ENCODE peak calls at places on chromosomes 7 and 10, in nine cellular contexts. S, W, V, E, M, J, B, C and L are unnamed samples.
A peak's percentile ranks its signal among the peaks of the same experiment; 100 is the strongest.

GRCh38 chr10:1847361-1847760 is 110.0 kb upstream of the ADARB2 start:
- DNase-seq in V (no peak), C (no peak), E (no peak), S (no peak), M (no peak), W (no peak), B (no peak), J (no peak), L (no peak)

GRCh38 chr10:103793920-103794883 is 61.2 kb downstream of the SH3PXD2A start:
- DNase-seq in B (peak; percentile 16), E (no peak), V (peak; percentile 86), J (peak; percentile 14), W (no peak), S (no peak), M (no peak), C (no peak), L (no peak)

GRCh38 chr10:96259884-96260511 is 11.4 kb downstream of the BLNK start:
- DNase-seq in M (no peak), E (no peak), J (no peak), C (no peak), W (no peak), S (no peak), B (no peak), V (no peak), L (no peak)

GRCh38 chr7:36937754-36938551 is 213.7 kb upstream of the AOAH start:
- DNase-seq in M (no peak), C (no peak), V (no peak), W (no peak), E (no peak), B (no peak), S (no peak), J (no peak), L (no peak)

GRCh38 chr7:149816267-149816751 is 21.9 kb upstream of the ZNF862 start:
- DNase-seq in J (no peak), E (no peak), V (peak; percentile 30), B (no peak), M (no peak), S (no peak), C (no peak), W (no peak), L (no peak)

GRCh38 chr10:34681933-34682332 is 133.2 kb downstream of the PARD3 start:
- DNase-seq in J (no peak), B (no peak), V (no peak), W (no peak), M (no peak), E (no peak), C (no peak), S (no peak), L (no peak)

GRCh38 chr10:122363722-122364463 is 10.6 kb upstream of the PLEKHA1 start:
- DNase-seq in S (no peak), M (no peak), J (no peak), V (no peak), C (no peak), W (no peak), B (no peak), E (no peak), L (no peak)

GRCh38 chr10:24503627-24504320 is 219.9 kb downstream of the ARHGAP21 start:
- DNase-seq in B (no peak), W (peak; percentile 52), M (peak; percentile 29), C (peak; percentile 76), V (no peak), S (peak; percentile 22), J (peak; percentile 54), E (no peak), L (peak; percentile 55)

GRCh38 chr10:115829501-115830215 is 443.3 kb downstream of the GFRA1 start:
- DNase-seq in J (no peak), W (no peak), V (no peak), M (no peak), E (no peak), B (no peak), C (no peak), S (no peak), L (peak; percentile 47)

GRCh38 chr10:71459513-71459912 is 62.8 kb downstream of the CDH23 start:
- DNase-seq in M (no peak), B (no peak), S (no peak), J (no peak), W (no peak), C (no peak), V (no peak), E (no peak), L (no peak)

GRCh38 chr7:122182081-122182480 is 38.0 kb upstream of the AASS start:
- DNase-seq in B (no peak), J (no peak), M (no peak), S (no peak), C (no peak), V (no peak), E (no peak), W (no peak), L (no peak)

DNA sequence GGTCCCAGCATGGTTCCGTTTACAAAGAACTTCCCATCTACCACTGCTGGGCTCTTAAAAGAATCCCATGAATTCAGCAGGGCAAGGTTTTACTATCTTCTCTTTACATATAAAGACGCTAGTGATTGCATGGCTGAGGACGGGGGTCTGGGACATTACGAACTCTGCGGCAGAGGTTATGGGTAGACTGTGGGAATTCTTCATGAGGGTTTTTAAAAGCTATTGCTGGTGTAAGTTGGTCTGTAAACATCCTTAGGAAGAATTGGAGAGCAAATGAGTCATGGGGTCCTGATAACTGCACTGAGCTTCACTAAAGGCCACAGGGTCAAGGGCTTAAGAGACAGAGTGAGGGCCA is 53.1 kb upstream of the TMEM72 start:
- DNase-seq in S (no peak), B (no peak), J (no peak), C (no peak), W (no peak), E (peak; percentile 39), V (no peak), M (no peak), L (no peak)
- TF ChIP-seq CTCF in S (peak; percentile 14), B (peak; percentile 7), J (no peak), C (no peak), W (no peak), E (peak; percentile 45), V (no peak), M (no peak), L (no peak)

GRCh38 chr7:151271699-151272355 is 23.3 kb upstream of the SMARCD3 start:
- DNase-seq in B (no peak), J (no peak), V (no peak), M (no peak), W (no peak), E (no peak), S (no peak), C (no peak), L (peak; percentile 86)

GRCh38 chr7:151274376-151274760 is 25.9 kb upstream of the SMARCD3 start:
- DNase-seq in B (no peak), V (no peak), E (no peak), J (no peak), C (no peak), W (no peak), S (no peak), M (no peak), L (no peak)

GRCh38 chr7:151273646-151274375 is 25.3 kb upstream of the SMARCD3 start:
- DNase-seq in E (no peak), M (no peak), S (no peak), B (no peak), W (no peak), J (no peak), V (no peak), C (no peak), L (no peak)

GRCh38 chr7:151272877-151273276 is 24.4 kb upstream of the SMARCD3 start:
- DNase-seq in W (no peak), M (no peak), C (no peak), J (no peak), V (no peak), S (no peak), E (no peak), B (no peak), L (no peak)

GRCh38 chr7:151272410-151272809 is 23.9 kb upstream of the SMARCD3 start:
- DNase-seq in C (no peak), J (no peak), S (no peak), V (no peak), B (no peak), M (no peak), W (no peak), E (no peak), L (peak; percentile 18)
- TF ChIP-seq CTCF in C (no peak), J (no peak), S (no peak), V (no peak), B (no peak), M (no peak), W (no peak), E (no peak), L (no peak)

GRCh38 chr10:84139126-84140035 is at the start of gene GHITM:
- DNase-seq in W (peak; percentile 92), V (peak; percentile 99), J (peak; percentile 99), E (peak; percentile 99), S (peak; percentile 99), C (peak; percentile 99), B (peak; percentile 99), M (peak; percentile 95), L (peak; percentile 99)
- TF ChIP-seq CTCF in W (no peak), V (peak; percentile 40), J (peak; percentile 54), E (peak; percentile 66), S (peak; percentile 58), C (peak; percentile 33), B (peak; percentile 59), M (peak; percentile 42), L (peak; percentile 24)

GRCh38 chr7:26397786-26398435 is 106.2 kb downstream of the SNX10 start:
- DNase-seq in M (no peak), V (peak; percentile 67), W (peak; percentile 58), C (peak; percentile 54), B (peak; percentile 36), J (peak; percentile 60), E (peak; percentile 76), S (peak; percentile 41), L (peak; percentile 3)
- TF ChIP-seq CTCF in M (peak; percentile 15), V (no peak), W (no peak), C (peak; percentile 2), B (peak; percentile 24), J (no peak), E (peak; percentile 54), S (peak; percentile 40), L (no peak)

GRCh38 chr10:84267503-84268126 is 22.8 kb downstream of the RGR start:
- DNase-seq in B (no peak), C (peak; percentile 63), V (peak; percentile 67), E (no peak), S (peak; percentile 42), W (peak; percentile 42), J (peak; percentile 79), M (no peak), L (peak; percentile 56)
- TF ChIP-seq CTCF in B (peak; percentile 62), C (peak; percentile 77), V (peak; percentile 31), E (peak; percentile 68), S (peak; percentile 63), W (peak; percentile 77), J (peak; percentile 74), M (peak; percentile 76), L (peak; percentile 76)

GRCh38 chr7:105982388-105982787 is 19.3 kb downstream of the CDHR3 start:
- DNase-seq in J (no peak), S (no peak), E (no peak), C (no peak), V (no peak), M (no peak), W (no peak), B (no peak), L (no peak)
- TF ChIP-seq CTCF in J (no peak), S (no peak), E (no peak), C (no peak), V (no peak), M (no peak), W (no peak), B (no peak), L (no peak)

GRCh38 chr7:107501593-107501992 is 31.7 kb downstream of the GPR22 start:
- DNase-seq in W (peak; percentile 8), S (no peak), J (peak; percentile 38), E (no peak), B (no peak), M (no peak), V (no peak), C (peak; percentile 52), L (peak; percentile 54)
- TF ChIP-seq CTCF in W (peak; percentile 57), S (peak; percentile 52), J (no peak), E (peak; percentile 57), B (peak; percentile 52), M (peak; percentile 34), V (no peak), C (peak; percentile 24), L (peak; percentile 56)